ENCODE peak calls at places on chromosomes 5 and 9, in four cellular contexts. One of them, this sample, is unnamed.

GRCh38 chr9:135343136-135343535 is 136.4 kb upstream of the PPP1R26 start:
- DNase-seq in effector memory CD4-positive, alpha-beta T cell: no peak
- DNase-seq in neuronal stem cell: no peak
- DNase-seq in CD8-positive, alpha-beta memory T cell: no peak
- DNase-seq in this sample: no peak

GRCh38 chr5:40333459-40334241 is 346.1 kb upstream of the PTGER4 start:
- DNase-seq in CD8-positive, alpha-beta memory T cell: no peak
- DNase-seq in neuronal stem cell: no peak
- DNase-seq in effector memory CD4-positive, alpha-beta T cell: no peak
- DNase-seq in this sample: no peak

GRCh38 chr5:18114161-18114802 is 480.0 kb downstream of the TAF11L14 start:
- DNase-seq in CD8-positive, alpha-beta memory T cell: no peak
- DNase-seq in neuronal stem cell: no peak
- DNase-seq in effector memory CD4-positive, alpha-beta T cell: no peak
- DNase-seq in this sample: no peak

GRCh38 chr5:81572201-81572600 is 178.3 kb upstream of the ACOT12 start:
- DNase-seq in CD8-positive, alpha-beta memory T cell: no peak
- DNase-seq in effector memory CD4-positive, alpha-beta T cell: no peak
- DNase-seq in neuronal stem cell: no peak
- DNase-seq in this sample: no peak

GRCh38 chr5:14258840-14259239 is 115.7 kb downstream of the TRIO start:
- DNase-seq in effector memory CD4-positive, alpha-beta T cell: no peak
- DNase-seq in CD8-positive, alpha-beta memory T cell: no peak
- DNase-seq in neuronal stem cell: peak; percentile 33
- DNase-seq in this sample: no peak

GRCh38 chr5:13695076-13695712 is 249.3 kb downstream of the DNAH5 start:
- DNase-seq in neuronal stem cell: no peak
- DNase-seq in effector memory CD4-positive, alpha-beta T cell: no peak
- DNase-seq in CD8-positive, alpha-beta memory T cell: no peak
- DNase-seq in this sample: no peak

GRCh38 chr5:82074968-82075367 is 103.1 kb downstream of the ATG10 start:
- DNase-seq in effector memory CD4-positive, alpha-beta T cell: no peak
- DNase-seq in neuronal stem cell: peak; percentile 8
- DNase-seq in CD8-positive, alpha-beta memory T cell: no peak
- DNase-seq in this sample: no peak

GRCh38 chr5:74070766-74071165 is 444.8 kb downstream of the ARHGEF28 start:
- DNase-seq in CD8-positive, alpha-beta memory T cell: no peak
- DNase-seq in neuronal stem cell: no peak
- DNase-seq in effector memory CD4-positive, alpha-beta T cell: no peak
- DNase-seq in this sample: no peak

GRCh38 chr9:12956261-12956660 is 181.4 kb downstream of the LURAP1L start:
- DNase-seq in CD8-positive, alpha-beta memory T cell: no peak
- DNase-seq in effector memory CD4-positive, alpha-beta T cell: no peak
- DNase-seq in neuronal stem cell: no peak
- DNase-seq in this sample: no peak

GRCh38 chr9:83299556-83299955 is 236.6 kb upstream of the RASEF start:
- DNase-seq in neuronal stem cell: no peak
- DNase-seq in CD8-positive, alpha-beta memory T cell: no peak
- DNase-seq in effector memory CD4-positive, alpha-beta T cell: no peak
- DNase-seq in this sample: no peak

GRCh38 chr5:5169466-5169865 is 29.3 kb downstream of the ADAMTS16 start:
- DNase-seq in neuronal stem cell: no peak
- DNase-seq in effector memory CD4-positive, alpha-beta T cell: no peak
- DNase-seq in CD8-positive, alpha-beta memory T cell: no peak
- DNase-seq in this sample: no peak

GRCh38 chr9:69696802-69697201 is 24.6 kb upstream of the APBA1 start:
- DNase-seq in CD8-positive, alpha-beta memory T cell: no peak
- DNase-seq in effector memory CD4-positive, alpha-beta T cell: no peak
- DNase-seq in neuronal stem cell: no peak
- DNase-seq in this sample: no peak

GRCh38 chr5:108259306-108259705 is 122.6 kb downstream of the FBXL17 start:
- DNase-seq in neuronal stem cell: no peak
- DNase-seq in effector memory CD4-positive, alpha-beta T cell: no peak
- DNase-seq in CD8-positive, alpha-beta memory T cell: no peak
- DNase-seq in this sample: no peak

GRCh38 chr9:91348191-91348790 is 13.4 kb downstream of the AUH start:
- DNase-seq in CD8-positive, alpha-beta memory T cell: no peak
- DNase-seq in neuronal stem cell: no peak
- DNase-seq in effector memory CD4-positive, alpha-beta T cell: no peak
- DNase-seq in this sample: no peak

GRCh38 chr9:101354143-101354764 is 30.6 kb downstream of the BAAT start:
- DNase-seq in effector memory CD4-positive, alpha-beta T cell: no peak
- DNase-seq in neuronal stem cell: no peak
- DNase-seq in CD8-positive, alpha-beta memory T cell: no peak
- DNase-seq in this sample: no peak

GRCh38 chr9:35490155-35490909 is 421 bp downstream of the RUSC2 start:
- DNase-seq in effector memory CD4-positive, alpha-beta T cell: no peak
- DNase-seq in CD8-positive, alpha-beta memory T cell: no peak
- DNase-seq in neuronal stem cell: no peak
- DNase-seq in this sample: no peak

GRCh38 chr9:36985061-36985768 is 48.9 kb downstream of the PAX5 start:
- DNase-seq in effector memory CD4-positive, alpha-beta T cell: no peak
- DNase-seq in neuronal stem cell: no peak
- DNase-seq in CD8-positive, alpha-beta memory T cell: no peak
- DNase-seq in this sample: no peak

GRCh38 chr5:54658014-54658413 is 140.5 kb downstream of the SNX18 start:
- DNase-seq in neuronal stem cell: no peak
- DNase-seq in effector memory CD4-positive, alpha-beta T cell: no peak
- DNase-seq in CD8-positive, alpha-beta memory T cell: no peak
- DNase-seq in this sample: no peak

GRCh38 chr9:71269859-71270258 is 148.4 kb upstream of the TRPM3 start:
- DNase-seq in CD8-positive, alpha-beta memory T cell: no peak
- DNase-seq in effector memory CD4-positive, alpha-beta T cell: no peak
- DNase-seq in neuronal stem cell: no peak
- DNase-seq in this sample: no peak

GRCh38 chr9:125238915-125239446 is 2.2 kb downstream of the HSPA5 start:
- DNase-seq in CD8-positive, alpha-beta memory T cell: no peak
- DNase-seq in neuronal stem cell: no peak
- DNase-seq in effector memory CD4-positive, alpha-beta T cell: no peak
- DNase-seq in this sample: no peak

DNA sequence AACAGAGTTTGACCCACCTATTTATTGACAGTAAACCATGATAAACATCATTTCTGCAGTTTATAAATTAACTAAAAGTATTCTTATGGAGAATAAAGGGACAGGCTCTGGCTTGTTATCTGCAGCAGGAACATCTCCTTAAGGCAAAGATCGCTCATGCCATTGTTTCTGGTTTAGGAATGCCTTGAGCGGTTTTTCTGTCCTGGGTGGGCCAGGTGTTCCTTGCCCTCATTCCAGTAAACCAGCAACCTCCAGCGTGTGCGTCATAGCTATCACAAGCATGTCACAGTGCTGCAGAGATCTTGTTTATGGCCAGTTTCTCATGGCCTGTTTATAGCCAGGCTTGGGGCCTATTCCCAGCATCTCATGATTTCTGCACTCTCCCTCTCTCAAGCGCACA is 521.7 kb downstream of the HINT1 start:
- DNase-seq in CD8-positive, alpha-beta memory T cell: no peak
- DNase-seq in neuronal stem cell: no peak
- DNase-seq in effector memory CD4-positive, alpha-beta T cell: no peak
- DNase-seq in this sample: no peak
- H3K4me1 ChIP-seq in CD8-positive, alpha-beta memory T cell: no peaks in the 10 kb centered on the region
- H3K4me1 ChIP-seq in neuronal stem cell: no peaks in the 10 kb centered on the region
- H3K4me1 ChIP-seq in effector memory CD4-positive, alpha-beta T cell: no peaks in the 10 kb centered on the region
- H3K4me1 ChIP-seq in this sample: no peaks in the 10 kb centered on the region

GRCh38 chr9:2158729-2159128 is 143.6 kb downstream of the SMARCA2 start:
- DNase-seq in CD8-positive, alpha-beta memory T cell: no peak
- DNase-seq in effector memory CD4-positive, alpha-beta T cell: no peak
- DNase-seq in neuronal stem cell: no peak
- DNase-seq in this sample: no peak
- H3K4me1 ChIP-seq in CD8-positive, alpha-beta memory T cell: peaks cover 27% of the 10 kb centered on the region
- H3K4me1 ChIP-seq in effector memory CD4-positive, alpha-beta T cell: peaks cover 24% of the 10 kb centered on the region
- H3K4me1 ChIP-seq in neuronal stem cell: peaks cover 12% of the 10 kb centered on the region
- H3K4me1 ChIP-seq in this sample: no peaks in the 10 kb centered on the region

DNA sequence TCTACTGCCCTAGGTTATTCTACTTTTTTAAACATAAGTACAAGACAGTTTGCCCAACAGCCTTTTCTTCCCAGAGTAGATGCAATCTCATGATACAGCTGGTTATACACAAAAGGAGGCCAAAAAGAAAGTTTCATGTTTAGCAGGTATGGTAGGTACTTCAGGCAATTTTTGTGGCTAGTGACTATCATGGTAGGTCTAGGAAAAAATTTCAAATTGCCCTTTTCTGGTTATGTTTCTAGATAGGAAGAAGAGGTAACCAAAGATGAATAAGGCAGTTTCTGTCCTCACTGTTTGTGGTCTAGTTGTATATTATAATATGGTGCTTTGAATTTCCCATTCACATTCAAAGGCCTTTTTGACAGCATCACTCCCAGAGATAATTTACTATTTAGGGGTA is 19.7 kb downstream of the MEGF9 start:
- DNase-seq in neuronal stem cell: no peak
- DNase-seq in effector memory CD4-positive, alpha-beta T cell: no peak
- DNase-seq in CD8-positive, alpha-beta memory T cell: no peak
- DNase-seq in this sample: no peak
- H3K4me1 ChIP-seq in neuronal stem cell: peaks cover 2% of the 10 kb centered on the region
- H3K4me1 ChIP-seq in effector memory CD4-positive, alpha-beta T cell: no peaks in the 10 kb centered on the region
- H3K4me1 ChIP-seq in CD8-positive, alpha-beta memory T cell: no peaks in the 10 kb centered on the region
- H3K4me1 ChIP-seq in this sample: no peaks in the 10 kb centered on the region

GRCh38 chr9:131126059-131126426 is 657 bp downstream of the NUP214 start:
- DNase-seq in neuronal stem cell: no peak
- DNase-seq in CD8-positive, alpha-beta memory T cell: no peak
- DNase-seq in effector memory CD4-positive, alpha-beta T cell: no peak
- DNase-seq in this sample: no peak
- H3K4me1 ChIP-seq in neuronal stem cell: peaks cover 2% of the 10 kb centered on the region
- H3K4me1 ChIP-seq in CD8-positive, alpha-beta memory T cell: peaks cover 12% of the 10 kb centered on the region
- H3K4me1 ChIP-seq in effector memory CD4-positive, alpha-beta T cell: peaks cover 10% of the 10 kb centered on the region
- H3K4me1 ChIP-seq in this sample: peaks cover 6% of the 10 kb centered on the region

GRCh38 chr5:152501294-152501693 is 96.2 kb upstream of the NMUR2 start:
- DNase-seq in effector memory CD4-positive, alpha-beta T cell: no peak
- DNase-seq in neuronal stem cell: no peak
- DNase-seq in CD8-positive, alpha-beta memory T cell: no peak
- DNase-seq in this sample: no peak

GRCh38 chr5:152499816-152500575 is 94.9 kb upstream of the NMUR2 start:
- DNase-seq in CD8-positive, alpha-beta memory T cell: no peak
- DNase-seq in neuronal stem cell: no peak
- DNase-seq in effector memory CD4-positive, alpha-beta T cell: no peak
- DNase-seq in this sample: no peak

GRCh38 chr5:152503206-152503605 is 98.1 kb upstream of the NMUR2 start:
- DNase-seq in effector memory CD4-positive, alpha-beta T cell: no peak
- DNase-seq in CD8-positive, alpha-beta memory T cell: no peak
- DNase-seq in neuronal stem cell: no peak
- DNase-seq in this sample: no peak

DNA sequence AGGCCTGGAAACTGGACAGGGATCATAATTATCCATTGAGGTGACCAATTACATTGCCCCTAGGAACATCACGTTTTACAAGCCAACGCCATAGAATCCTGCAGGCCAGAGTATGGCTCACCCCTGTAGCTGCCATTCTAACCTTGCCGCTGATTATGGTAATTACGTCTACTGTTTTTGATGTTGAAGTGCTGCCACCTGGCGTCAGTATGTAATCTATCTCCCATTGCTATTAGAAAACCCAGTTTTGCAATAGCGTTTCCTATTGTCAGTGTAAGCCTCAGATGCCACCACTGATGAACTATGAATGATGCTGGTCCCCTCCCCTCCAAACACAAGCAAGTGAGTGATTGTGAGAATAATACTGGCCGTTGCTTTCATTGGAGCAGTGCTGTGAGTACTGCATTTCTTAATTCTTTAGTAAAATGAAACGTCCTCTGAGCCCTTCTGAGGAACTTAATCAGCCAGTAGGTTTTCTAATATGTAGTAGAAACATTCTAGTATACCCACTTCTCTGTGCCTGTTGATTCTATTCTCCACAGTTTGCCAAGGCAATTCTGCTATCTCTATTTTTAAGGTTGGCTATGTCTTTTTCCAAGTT is 100.5 kb upstream of the NMUR2 start:
- DNase-seq in neuronal stem cell: peak; percentile 56
- DNase-seq in CD8-positive, alpha-beta memory T cell: peak; percentile 8
- DNase-seq in effector memory CD4-positive, alpha-beta T cell: peak; percentile 10
- DNase-seq in this sample: peak; percentile 25
- H3K4me1 ChIP-seq in neuronal stem cell: no peaks in the 10 kb centered on the region
- H3K4me1 ChIP-seq in CD8-positive, alpha-beta memory T cell: no peaks in the 10 kb centered on the region
- H3K4me1 ChIP-seq in effector memory CD4-positive, alpha-beta T cell: no peaks in the 10 kb centered on the region
- H3K4me1 ChIP-seq in this sample: no peaks in the 10 kb centered on the region

GRCh38 chr9:121282309-121283071 is 14.5 kb downstream of the GSN start:
- DNase-seq in effector memory CD4-positive, alpha-beta T cell: no peak
- DNase-seq in CD8-positive, alpha-beta memory T cell: no peak
- DNase-seq in neuronal stem cell: no peak
- DNase-seq in this sample: no peak

GRCh38 chr9:121284733-121285451 is 16.9 kb downstream of the GSN start:
- DNase-seq in effector memory CD4-positive, alpha-beta T cell: no peak
- DNase-seq in CD8-positive, alpha-beta memory T cell: no peak
- DNase-seq in neuronal stem cell: no peak
- DNase-seq in this sample: no peak

GRCh38 chr9:121281614-121282291 is 13.8 kb downstream of the GSN start:
- DNase-seq in CD8-positive, alpha-beta memory T cell: no peak
- DNase-seq in effector memory CD4-positive, alpha-beta T cell: no peak
- DNase-seq in neuronal stem cell: no peak
- DNase-seq in this sample: peak; percentile 80

GRCh38 chr9:121283856-121284732 is 16.1 kb downstream of the GSN start:
- DNase-seq in effector memory CD4-positive, alpha-beta T cell: no peak
- DNase-seq in CD8-positive, alpha-beta memory T cell: no peak
- DNase-seq in neuronal stem cell: no peak
- DNase-seq in this sample: no peak

DNA sequence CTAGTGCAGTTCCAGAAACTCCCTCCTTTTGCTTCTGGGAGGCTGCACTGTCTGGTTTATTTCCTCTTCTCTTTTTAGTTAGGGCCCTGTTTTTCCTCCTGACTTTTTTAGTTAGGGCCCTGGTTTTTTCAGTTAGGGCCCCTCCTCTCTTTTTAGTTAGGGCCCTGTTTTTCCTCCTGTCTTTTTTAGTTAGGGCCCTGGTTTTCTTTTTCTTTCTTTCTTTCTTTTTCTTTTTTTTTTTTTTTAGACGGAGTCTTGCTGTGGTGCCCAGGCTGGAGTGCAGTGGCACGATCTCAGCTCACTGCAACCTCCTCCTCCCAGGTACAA is 15.1 kb downstream of the GSN start:
- DNase-seq in neuronal stem cell: no peak
- DNase-seq in CD8-positive, alpha-beta memory T cell: no peak
- DNase-seq in effector memory CD4-positive, alpha-beta T cell: no peak
- DNase-seq in this sample: no peak
- H3K4me1 ChIP-seq in neuronal stem cell: peaks cover 31% of the 10 kb centered on the region
- H3K4me1 ChIP-seq in CD8-positive, alpha-beta memory T cell: no peaks in the 10 kb centered on the region
- H3K4me1 ChIP-seq in effector memory CD4-positive, alpha-beta T cell: no peaks in the 10 kb centered on the region
- H3K4me1 ChIP-seq in this sample: peaks cover 94% of the 10 kb centered on the region

GRCh38 chr5:6730807-6731206 is 17.6 kb downstream of the TENT4A start:
- DNase-seq in CD8-positive, alpha-beta memory T cell: no peak
- DNase-seq in neuronal stem cell: no peak
- DNase-seq in effector memory CD4-positive, alpha-beta T cell: no peak
- DNase-seq in this sample: no peak
- H3K4me1 ChIP-seq in CD8-positive, alpha-beta memory T cell: peaks cover 60% of the 10 kb centered on the region
- H3K4me1 ChIP-seq in neuronal stem cell: peaks cover 19% of the 10 kb centered on the region
- H3K4me1 ChIP-seq in effector memory CD4-positive, alpha-beta T cell: peaks cover 23% of the 10 kb centered on the region
- H3K4me1 ChIP-seq in this sample: peaks cover 59% of the 10 kb centered on the region

GRCh38 chr5:96199713-96200183 is 233.3 kb downstream of the PCSK1 start:
- DNase-seq in effector memory CD4-positive, alpha-beta T cell: no peak
- DNase-seq in CD8-positive, alpha-beta memory T cell: no peak
- DNase-seq in neuronal stem cell: no peak
- DNase-seq in this sample: no peak
- H3K4me1 ChIP-seq in effector memory CD4-positive, alpha-beta T cell: no peaks in the 10 kb centered on the region
- H3K4me1 ChIP-seq in CD8-positive, alpha-beta memory T cell: no peaks in the 10 kb centered on the region
- H3K4me1 ChIP-seq in neuronal stem cell: no peaks in the 10 kb centered on the region
- H3K4me1 ChIP-seq in this sample: no peaks in the 10 kb centered on the region

DNA sequence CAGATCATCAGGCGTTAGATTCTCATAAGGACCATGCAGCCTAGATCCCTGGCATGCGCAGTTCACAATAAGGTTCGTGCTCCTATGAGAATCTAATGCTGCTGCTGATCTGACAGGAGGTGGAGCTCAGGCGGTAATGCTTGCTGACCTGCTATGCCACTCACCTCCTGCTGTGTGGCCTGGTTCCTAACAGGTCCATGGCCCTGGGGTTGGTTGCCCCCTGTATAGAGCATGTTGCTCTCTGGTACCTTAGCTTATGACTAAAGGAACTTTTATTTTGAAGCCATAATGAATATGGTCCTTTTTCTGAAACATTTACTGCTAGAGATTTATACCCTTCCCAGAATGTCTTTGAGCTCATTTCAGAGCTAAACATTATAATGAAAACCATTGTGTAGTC is 3.1 kb downstream of the MAN2A1 start:
- DNase-seq in effector memory CD4-positive, alpha-beta T cell: no peak
- DNase-seq in CD8-positive, alpha-beta memory T cell: no peak
- DNase-seq in neuronal stem cell: no peak
- DNase-seq in this sample: no peak
- H3K4me1 ChIP-seq in effector memory CD4-positive, alpha-beta T cell: peaks cover 28% of the 10 kb centered on the region
- H3K4me1 ChIP-seq in CD8-positive, alpha-beta memory T cell: peaks cover 58% of the 10 kb centered on the region
- H3K4me1 ChIP-seq in neuronal stem cell: peaks cover 13% of the 10 kb centered on the region
- H3K4me1 ChIP-seq in this sample: peaks cover 16% of the 10 kb centered on the region